ENCODE peak calls at places on chromosome 4, in seven cellular contexts. F is neuronal stem cell, R is AML-193, M is left cardiac atrium, U is memory B cell, W is T-helper 2 cell, C is ELF-1. J is an unnamed sample.

GRCh38 chr4:114132830-114133229 is 153.4 kb upstream of the ARSJ start:
- DNase-seq in W (no peak), F (no peak), C (peak; percentile 5), R (peak; percentile 7), U (no peak), M (no peak), J (no peak)

GRCh38 chr4:25065901-25066610 is 35.3 kb upstream of the LGI2 start:
- DNase-seq in C (no peak), W (no peak), U (no peak), F (no peak), M (no peak), R (no peak), J (peak; percentile 37)

GRCh38 chr4:89064848-89065247 is 7.9 kb upstream of the FAM13A start:
- DNase-seq in R (no peak), F (no peak), M (no peak), C (no peak), U (no peak), W (no peak), J (no peak)

GRCh38 chr4:125796138-125796537 is 481.4 kb downstream of the FAT4 start:
- DNase-seq in U (no peak), F (no peak), R (no peak), W (no peak), M (no peak), C (no peak), J (no peak)

GRCh38 chr4:185096032-185096653 is 46.9 kb upstream of the SLC25A4 start:
- DNase-seq in M (no peak), F (no peak), W (no peak), C (no peak), R (peak; percentile 32), U (no peak), J (no peak)

GRCh38 chr4:59664771-59665170 is 1535.4 kb upstream of the ADGRL3 start:
- DNase-seq in R (no peak), C (no peak), F (no peak), M (no peak), W (no peak), U (no peak), J (no peak)

GRCh38 chr4:37795796-37796195 is 30.7 kb upstream of the PGM2 start:
- DNase-seq in R (no peak), C (no peak), M (no peak), U (no peak), W (no peak), F (no peak), J (no peak)

GRCh38 chr4:137545461-137545861 is 13.2 kb upstream of the PCDH18 start:
- DNase-seq in U (no peak), C (peak; percentile 34), W (no peak), M (no peak), F (no peak), R (no peak), J (peak; percentile 48)

GRCh38 chr4:588351-588849 is 12.3 kb upstream of the TMEM271 start:
- DNase-seq in W (no peak), F (no peak), M (no peak), R (no peak), C (no peak), U (no peak), J (no peak)

GRCh38 chr4:99209671-99210070 is 9.4 kb downstream of the ADH6 start:
- DNase-seq in U (no peak), C (no peak), F (no peak), W (no peak), R (no peak), M (no peak), J (no peak)

J was measured in uterus.